ENCODE peak calls at places on chromosomes 4 and X, in four cellular contexts. C is cardiac muscle cell, Q is brain microvascular endothelial cell, K is right cardiac atrium. N is an unnamed sample. For H3K27me3, the result is how much of the 10 kb centered on the place peaks cover.

GRCh38 chr4:183834252-183834651 is 70.9 kb upstream of the STOX2 start:
- DNase-seq in C (no peak), Q (no peak), K (no peak), N (no peak)

GRCh38 chrX:139495324-139495723 is 35.2 kb upstream of the F9 start:
- DNase-seq in C (no peak), Q (no peak), K (no peak), N (no peak)

GRCh38 chr4:130712038-130712437 is 1616.1 kb downstream of the C4orf33 start:
- DNase-seq in Q (no peak), C (no peak), K (no peak), N (no peak)

GRCh38 chr4:158067646-158068045 is 105.2 kb downstream of the GASK1B start:
- DNase-seq in C (no peak), Q (no peak), K (no peak), N (no peak)

GRCh38 chr4:38925492-38926418 is 58.1 kb downstream of the FAM114A1 start:
- DNase-seq in Q (no peak), K (no peak), C (no peak), N (peak)

GRCh38 chr4:84632092-84632491 is 49.2 kb downstream of the CDS1 start:
- DNase-seq in Q (peak), C (peak), K (no peak), N (no peak)

GRCh38 chrX:29666361-29666760 is 549.0 kb upstream of the MAGEB2 start:
- DNase-seq in K (no peak), C (no peak), Q (no peak), N (peak)

GRCh38 chrX:134520860-134521390 is 61.0 kb downstream of the HPRT1 start:
- DNase-seq in C (peak), K (no peak), Q (peak), N (peak)

GRCh38 chrX:107537815-107538214 is 88.4 kb downstream of the FRMPD3 start:
- DNase-seq in K (peak), C (peak), Q (peak), N (peak)

GRCh38 chrX:2188316-2188715 is 312.5 kb downstream of the DHRSX start:
- DNase-seq in Q (peak), K (no peak), C (no peak), N (no peak)

GRCh38 chrX:22325091-22325490 is 52.4 kb downstream of the CBLL2 start:
- DNase-seq in C (peak), Q (peak), K (no peak), N (no peak)

GRCh38 chrX:138710311-138710791 is 1.2 kb downstream of the FGF13 start:
- DNase-seq in C (no peak), Q (no peak), K (no peak), N (peak)

GRCh38 chr4:54067163-54067562 is 2.8 kb upstream of the CHIC2 start:
- DNase-seq in Q (no peak), C (peak), K (peak), N (no peak)

GRCh38 chr4:110823251-110823650 is 200.4 kb upstream of the PITX2 start:
- DNase-seq in K (no peak), Q (peak), C (peak), N (peak)

DNA sequence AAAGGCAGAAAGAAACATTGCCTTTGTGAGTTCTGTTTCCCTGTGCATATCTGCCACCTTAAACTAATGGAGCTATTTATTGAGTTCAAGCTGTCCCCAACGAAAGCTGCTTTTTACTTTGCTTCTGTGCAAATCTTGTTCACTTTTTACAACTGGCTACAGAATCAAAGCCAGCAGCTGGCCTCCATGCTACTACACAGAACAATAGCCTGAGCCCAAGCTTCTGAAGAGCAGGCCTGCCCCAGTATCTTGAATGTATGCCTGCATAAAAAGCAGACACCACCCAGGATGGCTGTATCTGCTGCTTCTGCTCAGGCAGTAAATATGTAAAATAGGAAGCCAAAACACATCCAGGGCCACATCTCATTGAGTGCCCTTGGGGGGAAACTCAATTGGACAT is 28.2 kb downstream of the ANK2 start:
- DNase-seq in Q (no peak), C (no peak), K (no peak), N (no peak)
- H3K27ac ChIP-seq in Q (no peak), C (no peak), K (no peak), N (no peak)

DNA sequence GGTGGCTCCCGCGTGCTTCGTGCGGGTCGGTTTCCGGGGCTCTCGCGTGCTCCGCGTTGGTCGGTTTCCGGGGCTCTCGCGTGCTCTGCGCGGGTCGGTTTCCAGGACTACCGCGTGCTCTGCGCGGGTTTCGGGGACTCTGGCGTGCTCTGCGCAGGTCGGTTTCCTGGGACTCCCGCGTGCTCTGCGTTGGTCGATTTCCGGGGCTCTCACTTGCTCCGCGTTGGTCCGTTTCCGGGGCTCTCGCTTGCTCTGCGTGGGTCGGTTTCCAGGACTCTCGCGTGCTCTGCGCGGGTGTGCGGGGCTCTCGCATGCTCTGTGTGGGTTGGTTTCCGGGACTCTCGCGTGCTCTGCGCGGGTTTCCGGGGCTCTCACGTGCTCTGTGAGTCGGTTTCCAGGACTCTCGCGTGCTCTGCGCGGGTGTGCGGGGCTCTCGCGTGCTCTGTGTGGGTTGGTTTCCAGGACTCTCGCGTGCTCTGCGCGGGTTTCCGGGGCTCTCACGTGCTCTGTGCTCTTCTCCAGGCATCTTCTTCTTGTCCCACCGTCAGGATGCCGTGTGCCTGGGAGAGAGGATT is 109.9 kb upstream of the LRPAP1 start:
- DNase-seq in Q (no peak), C (no peak), K (no peak), N (no peak)
- H3K27me3 ChIP-seq in Q (under half), C (under half), K (under half), N (under half)

GRCh38 chrX:42710452-42710851 is 67.5 kb downstream of the PPP1R2C start:
- DNase-seq in C (no peak), K (no peak), Q (no peak), N (no peak)

GRCh38 chrX:42720209-42720608 is 57.8 kb downstream of the PPP1R2C start:
- DNase-seq in Q (no peak), C (no peak), K (no peak), N (no peak)

GRCh38 chrX:42714981-42715688 is 62.8 kb downstream of the PPP1R2C start:
- DNase-seq in Q (no peak), C (peak), K (peak), N (peak)

DNA sequence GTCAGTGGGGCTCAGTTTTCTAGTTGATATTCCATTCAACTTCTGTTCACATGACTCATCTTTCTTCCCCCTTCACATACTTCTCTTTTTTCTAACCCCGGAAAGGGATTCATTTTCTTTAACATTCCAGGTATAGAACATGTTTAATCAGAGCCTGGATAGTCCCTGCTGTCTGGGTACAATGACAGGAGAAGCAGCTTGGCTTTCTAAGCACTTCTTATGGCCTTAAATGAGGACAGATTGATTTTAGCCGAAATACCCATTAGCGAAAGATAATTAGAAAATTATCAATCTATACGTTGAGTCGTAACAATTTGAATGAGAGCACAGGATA is 62.3 kb downstream of the PPP1R2C start:
- DNase-seq in K (no peak), Q (no peak), C (no peak), N (no peak)
- H3K27ac ChIP-seq in K (no peak), Q (no peak), C (no peak), N (no peak)

GRCh38 chrX:129000018-129000417 is 523.3 kb downstream of the SMARCA1 start:
- DNase-seq in C (no peak), Q (no peak), K (no peak), N (no peak)
- H3K27me3 ChIP-seq in C (under half), Q (under half), K (under half), N (under half)

N was measured in SJCRH30.